ENCODE peak calls at places on chromosomes 6 and 20, in five cellular contexts. C is ovary, Y is keratinocyte, T is psoas muscle, S is H9. G is an unnamed sample. For H3K4me1, the result is how much of the 10 kb centered on the place peaks cover.

GRCh38 chr20:9458075-9458818 is 56.1 kb upstream of the LAMP5 start:
- DNase-seq in C (no peak), Y (no peak), T (no peak), S (peak), G (no peak)

GRCh38 chr6:54198134-54198533 is 86.9 kb downstream of the MLIP start:
- DNase-seq in C (no peak), Y (no peak), T (no peak), S (no peak), G (no peak)

GRCh38 chr6:96898241-96898851 is 655 bp upstream of the NDUFAF4 start:
- DNase-seq in C (no peak), Y (no peak), T (no peak), S (no peak), G (no peak)

GRCh38 chr6:137958809-137959565 is 91.9 kb downstream of the TNFAIP3 start:
- DNase-seq in C (no peak), Y (no peak), T (no peak), S (no peak), G (no peak)

GRCh38 chr20:59253325-59253724 is 47.1 kb upstream of the EDN3 start:
- DNase-seq in C (no peak), Y (no peak), T (no peak), S (no peak), G (no peak)

GRCh38 chr6:50936277-50936681 is 117.6 kb downstream of the TFAP2B start:
- DNase-seq in C (no peak), Y (no peak), T (no peak), S (no peak), G (no peak)

GRCh38 chr6:72624557-72625160 is 2.8 kb downstream of the KCNQ5 start:
- DNase-seq in C (no peak), Y (no peak), T (no peak), S (no peak), G (no peak)

GRCh38 chr6:46098678-46099077 is 31.1 kb upstream of the ENPP4 start:
- DNase-seq in C (no peak), Y (no peak), T (peak), S (no peak), G (no peak)

GRCh38 chr6:28188111-28188979 is 36.7 kb upstream of the ZSCAN9 start:
- DNase-seq in C (no peak), Y (no peak), T (no peak), S (no peak), G (no peak)

GRCh38 chr6:16163066-16163465 is 34.2 kb downstream of the MYLIP start:
- DNase-seq in C (no peak), Y (no peak), T (no peak), S (no peak), G (no peak)

GRCh38 chr20:389220-389619 is 8.7 kb downstream of the TRIB3 start:
- DNase-seq in C (no peak), Y (no peak), T (no peak), S (no peak), G (no peak)

GRCh38 chr6:91173651-91174050 is 586.8 kb upstream of the MAP3K7 start:
- DNase-seq in C (no peak), Y (no peak), T (no peak), S (no peak), G (no peak)

GRCh38 chr6:105326216-105326615 is 76.7 kb downstream of the PREP start:
- DNase-seq in C (no peak), Y (no peak), T (peak), S (no peak), G (no peak)

GRCh38 chr6:144434308-144434990 is 149.3 kb downstream of the UTRN start:
- DNase-seq in C (no peak), Y (no peak), T (no peak), S (no peak), G (no peak)

GRCh38 chr6:99467509-99468106 is 42.5 kb upstream of the PNISR start:
- DNase-seq in C (no peak), Y (no peak), T (no peak), S (no peak), G (no peak)

GRCh38 chr6:35360349-35361138 is 18.2 kb downstream of the PPARD start:
- DNase-seq in C (no peak), Y (no peak), T (peak), S (peak), G (no peak)

GRCh38 chr6:166277021-166277420 is 31.2 kb downstream of the PRR18 start:
- DNase-seq in C (no peak), Y (no peak), T (no peak), S (no peak), G (no peak)

GRCh38 chr20:59937150-59937549 is 3.0 kb downstream of the PPP1R3D start:
- DNase-seq in C (no peak), Y (no peak), T (no peak), S (no peak), G (no peak)

GRCh38 chr6:35016417-35017221 is 124.5 kb downstream of the TCP11 start:
- DNase-seq in C (peak), Y (no peak), T (peak), S (no peak), G (peak)

GRCh38 chr6:84583784-84584183 is 180.6 kb downstream of the TBX18 start:
- DNase-seq in C (no peak), Y (no peak), T (no peak), S (no peak), G (no peak)

GRCh38 chr6:134295953-134296553 is 21.9 kb downstream of the SGK1 start:
- DNase-seq in C (peak), Y (peak), T (no peak), S (no peak), G (no peak)

GRCh38 chr20:58716476-58717277 is 24.1 kb downstream of the NPEPL1 start:
- DNase-seq in C (peak), Y (no peak), T (peak), S (peak), G (peak)

GRCh38 chr6:7184502-7184901 is 76.7 kb downstream of the RREB1 start:
- DNase-seq in C (no peak), Y (no peak), T (no peak), S (no peak), G (no peak)

GRCh38 chr6:137117605-137118004 is 55.8 kb downstream of the IL22RA2 start:
- DNase-seq in C (no peak), Y (no peak), T (no peak), S (no peak), G (no peak)

GRCh38 chr6:135179920-135180457 is 1.1 kb upstream of the MYB start:
- DNase-seq in C (no peak), Y (no peak), T (no peak), S (no peak), G (no peak)

GRCh38 chr6:122147291-122147690 is 252.2 kb upstream of the HSF2 start:
- DNase-seq in C (no peak), Y (no peak), T (no peak), S (no peak), G (no peak)

GRCh38 chr6:52307900-52308372 is 23.4 kb upstream of the MCM3 start:
- DNase-seq in C (no peak), Y (no peak), T (no peak), S (no peak), G (no peak)

GRCh38 chr6:34241351-34242215 is 4.9 kb downstream of the HMGA1 start:
- DNase-seq in C (peak), Y (no peak), T (no peak), S (no peak), G (peak)

GRCh38 chr6:158468666-158469065 is 91.2 kb upstream of the TMEM181 start:
- DNase-seq in C (no peak), Y (no peak), T (no peak), S (no peak), G (no peak)

GRCh38 chr6:170295519-170296422 is 4.9 kb upstream of the DLL1 start:
- DNase-seq in C (no peak), Y (no peak), T (no peak), S (peak), G (no peak)

GRCh38 chr6:158068893-158069799 is 87.5 kb downstream of the SYNJ2 start:
- DNase-seq in C (no peak), Y (peak), T (no peak), S (no peak), G (no peak)

GRCh38 chr6:133262804-133263203 is 21.6 kb downstream of the EYA4 start:
- DNase-seq in C (no peak), Y (no peak), T (peak), S (no peak), G (no peak)

GRCh38 chr20:44621325-44621724 is 30.2 kb downstream of the ADA start:
- DNase-seq in C (no peak), Y (no peak), T (no peak), S (no peak), G (no peak)

GRCh38 chr20:44621939-44622338 is 29.6 kb downstream of the ADA start:
- DNase-seq in C (no peak), Y (no peak), T (no peak), S (no peak), G (no peak)

GRCh38 chr20:44620030-44620429 is 31.5 kb downstream of the ADA start:
- DNase-seq in C (no peak), Y (no peak), T (no peak), S (no peak), G (no peak)

GRCh38 chr20:44618318-44618731 is 33.2 kb downstream of the ADA start:
- DNase-seq in C (no peak), Y (no peak), T (peak), S (no peak), G (no peak)

DNA sequence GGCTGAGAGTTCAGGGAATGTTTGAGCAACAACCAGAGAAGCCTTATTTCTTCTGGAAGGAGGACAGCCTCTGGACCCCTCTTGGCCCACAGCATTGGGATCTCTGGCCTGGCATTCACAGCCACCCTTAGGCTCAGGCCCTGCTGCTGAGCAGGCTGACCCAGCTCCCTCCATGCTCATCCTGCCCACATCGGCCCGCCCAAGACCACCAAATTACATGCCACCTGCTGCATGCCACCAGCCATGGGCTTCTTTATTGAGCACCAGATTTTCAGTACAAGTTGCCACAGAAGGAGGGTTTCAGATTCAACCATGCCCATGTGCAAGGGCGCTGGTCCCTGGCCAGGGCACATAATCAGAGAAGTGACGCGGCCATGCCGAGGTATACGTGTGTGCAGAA is 32.2 kb downstream of the ADA start:
- DNase-seq in C (no peak), Y (no peak), T (no peak), S (no peak), G (no peak)
- H3K4me1 ChIP-seq in C (under half), Y (under half), T (under half), S (under half), G (under half)

DNA sequence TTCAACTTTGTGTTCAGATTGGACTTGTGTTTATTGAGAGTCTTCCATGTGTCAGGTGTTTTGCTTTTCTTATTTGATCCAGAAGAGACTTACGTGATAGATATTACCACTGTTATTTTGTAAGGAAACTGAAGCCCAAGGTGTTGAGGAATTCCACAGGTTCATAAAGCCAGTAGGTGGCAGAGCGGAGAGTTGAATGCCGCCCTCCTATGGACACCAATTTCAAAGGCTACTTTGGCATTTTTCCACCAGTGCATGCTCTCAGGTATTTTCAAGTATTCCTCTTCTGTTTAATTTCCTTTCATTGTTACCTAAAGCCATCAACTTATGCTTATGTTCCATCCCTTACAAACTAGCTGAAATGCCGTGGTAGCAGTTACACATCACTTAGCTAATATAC is 14.0 kb upstream of the COL10A1 start:
- DNase-seq in C (no peak), Y (no peak), T (no peak), S (no peak), G (no peak)
- TF ChIP-seq CTCF in C (no peak), Y (peak), T (no peak), S (peak), G (no peak)

DNA sequence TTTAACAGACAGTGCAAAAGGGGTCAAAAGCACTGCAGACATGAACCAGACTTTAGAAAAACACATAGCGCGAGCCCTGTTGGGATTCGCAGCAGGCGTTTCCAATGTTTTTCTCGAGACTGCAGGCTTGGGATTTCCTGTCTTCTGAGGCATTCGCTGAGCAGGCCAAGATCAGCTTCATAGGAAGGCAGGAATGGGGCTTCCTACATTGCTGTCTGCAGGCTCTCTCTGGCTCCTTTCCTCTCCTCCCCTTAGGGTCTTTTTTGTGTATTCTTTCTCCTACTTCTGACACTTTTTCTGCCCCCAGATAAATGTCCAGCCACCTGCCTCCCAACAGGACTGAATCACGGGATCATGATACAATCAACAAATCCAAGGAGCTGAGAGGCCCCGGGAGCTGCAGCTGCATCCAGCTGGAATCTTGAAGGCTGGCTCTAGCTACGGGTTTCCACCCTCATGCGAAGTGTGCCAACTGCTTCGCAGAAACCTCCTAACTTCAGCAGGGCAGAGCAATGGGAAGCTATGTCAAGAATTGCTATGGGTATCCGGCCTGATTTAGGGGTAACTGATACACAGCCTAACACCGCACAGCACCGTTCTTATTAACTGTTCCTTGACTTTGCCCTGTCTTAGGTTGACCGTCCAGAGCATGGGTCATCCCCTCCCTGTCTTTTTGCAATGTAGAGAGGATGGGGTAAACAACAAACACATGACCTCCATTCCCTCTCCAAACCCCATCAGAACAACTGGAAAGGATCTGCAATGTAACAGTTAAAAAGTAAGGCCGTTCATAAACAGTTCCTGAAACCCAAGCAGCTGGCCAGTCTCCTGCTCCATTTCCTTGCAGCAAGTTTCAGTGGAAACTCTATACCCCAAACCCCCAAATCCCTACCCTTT is 31.6 kb downstream of the SNX5 start:
- DNase-seq in C (peak), Y (no peak), T (peak), S (no peak), G (no peak)
- H3K4me1 ChIP-seq in C (under half), Y (under half), T (under half), S (under half), G (under half)

DNA sequence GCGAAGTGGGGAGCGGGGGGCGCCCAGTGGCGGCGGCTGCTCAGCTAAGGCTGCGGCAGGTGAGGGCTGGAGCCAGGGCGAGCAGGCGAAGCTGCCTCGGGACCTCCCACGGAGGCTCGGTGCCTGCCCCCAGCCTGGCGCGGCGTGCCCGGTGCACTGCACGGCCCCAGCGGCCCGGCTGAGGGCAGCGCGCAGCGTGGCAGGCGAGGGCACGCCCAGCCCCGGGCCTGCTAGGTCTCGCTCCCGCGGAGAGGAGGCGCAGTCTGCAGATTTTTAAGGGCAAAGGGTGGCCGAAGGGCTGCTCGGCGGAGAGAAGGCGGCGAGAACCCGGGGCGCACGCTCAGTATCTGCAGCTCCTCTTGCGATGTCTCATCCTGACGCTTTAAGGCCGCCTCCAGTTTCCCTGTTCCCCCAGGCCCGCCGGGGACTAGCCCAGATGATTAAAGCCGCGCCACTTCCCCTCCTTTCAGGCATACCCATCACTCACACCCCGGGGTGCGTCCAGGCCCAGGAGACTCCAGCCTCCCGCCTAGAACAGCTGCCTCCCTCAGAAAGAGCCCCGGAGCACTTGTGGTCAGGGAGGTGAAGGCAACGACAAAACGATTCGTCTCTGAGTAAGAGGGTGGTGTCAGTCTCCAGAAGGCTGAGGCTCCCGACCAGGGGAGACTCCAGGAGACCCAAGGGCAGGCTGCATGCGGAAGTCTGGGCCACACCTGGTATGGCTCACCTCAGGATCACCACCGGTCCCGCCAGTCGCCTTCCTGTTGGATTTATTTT is at the start of gene FERMT1:
- DNase-seq in C (peak), Y (peak), T (peak), S (peak), G (peak)
- TF ChIP-seq CTCF in C (no peak), Y (no peak), T (no peak), S (peak), G (no peak)

DNA sequence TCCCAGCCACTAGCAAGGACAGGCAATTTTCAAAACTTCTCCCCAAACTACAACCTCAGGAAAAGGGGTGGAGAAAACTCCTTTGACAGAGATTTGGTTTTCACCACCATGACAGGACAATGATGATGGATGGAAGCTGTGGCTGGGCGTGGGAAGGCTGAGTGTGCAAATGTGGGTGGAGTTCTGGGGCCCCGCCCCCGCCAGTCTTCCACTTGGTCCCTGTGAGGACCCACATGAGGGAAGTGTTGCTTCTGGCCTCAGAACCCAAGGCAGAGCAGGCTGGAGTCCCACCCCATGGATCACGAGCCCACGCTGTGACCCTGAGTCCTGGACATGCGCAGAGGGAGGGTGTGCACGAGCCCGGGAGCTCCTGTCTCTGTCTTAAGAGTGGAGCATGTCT is 21.5 kb upstream of the MRGBP start:
- DNase-seq in C (no peak), Y (no peak), T (no peak), S (no peak), G (no peak)
- H3K4me1 ChIP-seq in C (under half), Y (under half), T (under half), S (under half), G (under half)

DNA sequence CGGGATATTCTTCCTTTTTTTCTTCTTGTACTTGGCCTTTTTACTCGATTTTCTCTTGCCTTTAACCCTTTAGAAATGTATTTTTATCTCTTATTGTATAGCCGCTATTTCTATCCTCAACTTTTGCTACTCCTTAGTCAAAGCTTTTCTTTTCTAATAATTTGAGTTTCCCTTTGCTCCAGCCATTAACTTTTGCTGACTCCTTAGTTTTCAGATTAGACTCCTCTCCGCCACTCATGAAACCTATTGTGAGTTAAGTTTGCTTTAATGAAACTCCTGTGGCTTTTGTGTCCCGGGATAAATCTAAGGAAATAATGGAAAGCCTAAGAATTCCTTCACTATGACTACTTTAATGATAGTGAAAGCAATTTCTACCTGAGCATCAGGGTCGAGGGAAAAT is 590.3 kb upstream of the CITED2 start:
- DNase-seq in C (no peak), Y (no peak), T (no peak), S (no peak), G (no peak)
- TF ChIP-seq CTCF in C (no peak), Y (no peak), T (no peak), S (no peak), G (no peak)

G was measured in esophagus muscularis mucosa.